ENCODE peak calls at places on chromosomes 5 and 9, in five cellular contexts. One of them, this sample, is unnamed.

GRCh38 chr5:65482727-65483473 is 1.2 kb upstream of the ADAMTS6 start:
- DNase-seq in left ventricle myocardium superior: no peak
- DNase-seq in NCI-H82: no peak
- DNase-seq in AG09309: no peak
- DNase-seq in transverse colon: no peak
- DNase-seq in this sample: peak; percentile 77

GRCh38 chr5:138824924-138825863 is 49.9 kb downstream of the LRRTM2 start:
- DNase-seq in NCI-H82: peak; percentile 28
- DNase-seq in AG09309: no peak
- DNase-seq in left ventricle myocardium superior: no peak
- DNase-seq in transverse colon: no peak
- DNase-seq in this sample: no peak

GRCh38 chr5:141753971-141754713 is 72.1 kb upstream of the ARAP3 start:
- DNase-seq in AG09309: no peak
- DNase-seq in NCI-H82: no peak
- DNase-seq in transverse colon: no peak
- DNase-seq in left ventricle myocardium superior: no peak
- DNase-seq in this sample: peak; percentile 79

GRCh38 chr9:109482391-109482916 is 15.7 kb downstream of the PTPN3 start:
- DNase-seq in NCI-H82: no peak
- DNase-seq in AG09309: no peak
- DNase-seq in transverse colon: no peak
- DNase-seq in left ventricle myocardium superior: no peak
- DNase-seq in this sample: no peak

GRCh38 chr9:130601100-130601499 is 21.7 kb downstream of the FUBP3 start:
- DNase-seq in left ventricle myocardium superior: no peak
- DNase-seq in AG09309: no peak
- DNase-seq in transverse colon: no peak
- DNase-seq in NCI-H82: no peak
- DNase-seq in this sample: no peak

GRCh38 chr5:138574744-138575193 is 432 bp downstream of the HSPA9 start:
- DNase-seq in AG09309: no peak
- DNase-seq in transverse colon: no peak
- DNase-seq in left ventricle myocardium superior: no peak
- DNase-seq in NCI-H82: no peak
- DNase-seq in this sample: no peak

GRCh38 chr5:53430618-53431252 is 49.7 kb upstream of the FST start:
- DNase-seq in AG09309: no peak
- DNase-seq in transverse colon: no peak
- DNase-seq in left ventricle myocardium superior: no peak
- DNase-seq in NCI-H82: peak; percentile 4
- DNase-seq in this sample: peak; percentile 24

GRCh38 chr5:94025788-94026473 is 284.5 kb upstream of the POU5F2 start:
- DNase-seq in NCI-H82: no peak
- DNase-seq in transverse colon: no peak
- DNase-seq in left ventricle myocardium superior: no peak
- DNase-seq in AG09309: no peak
- DNase-seq in this sample: no peak

GRCh38 chr9:105443121-105443520 is 4.7 kb upstream of the FSD1L start:
- DNase-seq in transverse colon: no peak
- DNase-seq in AG09309: no peak
- DNase-seq in left ventricle myocardium superior: no peak
- DNase-seq in NCI-H82: no peak
- DNase-seq in this sample: no peak

GRCh38 chr9:10366171-10366779 is 246.5 kb downstream of the PTPRD start:
- DNase-seq in left ventricle myocardium superior: no peak
- DNase-seq in NCI-H82: peak; percentile 68
- DNase-seq in AG09309: no peak
- DNase-seq in transverse colon: no peak
- DNase-seq in this sample: peak; percentile 8

GRCh38 chr5:140165101-140165920 is 9.7 kb upstream of the CYSTM1 start:
- DNase-seq in AG09309: no peak
- DNase-seq in left ventricle myocardium superior: no peak
- DNase-seq in NCI-H82: no peak
- DNase-seq in transverse colon: peak; percentile 80
- DNase-seq in this sample: no peak

GRCh38 chr5:87562068-87562467 is 149.3 kb upstream of the CCNH start:
- DNase-seq in NCI-H82: no peak
- DNase-seq in transverse colon: no peak
- DNase-seq in AG09309: no peak
- DNase-seq in left ventricle myocardium superior: no peak
- DNase-seq in this sample: no peak

GRCh38 chr5:50666261-50667078 is at the start of gene PARP8:
- DNase-seq in left ventricle myocardium superior: peak; percentile 66
- DNase-seq in transverse colon: peak; percentile 52
- DNase-seq in NCI-H82: peak; percentile 13
- DNase-seq in AG09309: no peak
- DNase-seq in this sample: peak; percentile 84

GRCh38 chr5:156621719-156622118 is 228.4 kb upstream of the PPP1R2B start:
- DNase-seq in transverse colon: no peak
- DNase-seq in NCI-H82: no peak
- DNase-seq in AG09309: no peak
- DNase-seq in left ventricle myocardium superior: no peak
- DNase-seq in this sample: no peak

GRCh38 chr5:110658006-110658405 is 68.5 kb downstream of the TMEM232 start:
- DNase-seq in left ventricle myocardium superior: no peak
- DNase-seq in NCI-H82: no peak
- DNase-seq in transverse colon: no peak
- DNase-seq in AG09309: no peak
- DNase-seq in this sample: no peak

GRCh38 chr9:13278023-13278367 is 1.5 kb downstream of the MPDZ start:
- DNase-seq in transverse colon: no peak
- DNase-seq in NCI-H82: peak; percentile 57
- DNase-seq in left ventricle myocardium superior: no peak
- DNase-seq in AG09309: no peak
- DNase-seq in this sample: no peak

GRCh38 chr5:31944683-31945445 is 229.3 kb downstream of the GOLPH3 start:
- DNase-seq in AG09309: no peak
- DNase-seq in NCI-H82: peak; percentile 97
- DNase-seq in transverse colon: peak; percentile 13
- DNase-seq in left ventricle myocardium superior: no peak
- DNase-seq in this sample: no peak

GRCh38 chr5:75286211-75286773 is 49.6 kb upstream of the ANKRD31 start:
- DNase-seq in transverse colon: no peak
- DNase-seq in NCI-H82: peak; percentile 4
- DNase-seq in left ventricle myocardium superior: no peak
- DNase-seq in AG09309: no peak
- DNase-seq in this sample: no peak

GRCh38 chr9:98867434-98868168 is 60.1 kb downstream of the GALNT12 start:
- DNase-seq in left ventricle myocardium superior: peak; percentile 84
- DNase-seq in transverse colon: peak; percentile 54
- DNase-seq in NCI-H82: no peak
- DNase-seq in AG09309: peak; percentile 90
- DNase-seq in this sample: no peak

GRCh38 chr5:110478899-110479298 is 247.6 kb downstream of the TMEM232 start:
- DNase-seq in transverse colon: no peak
- DNase-seq in NCI-H82: no peak
- DNase-seq in AG09309: peak; percentile 91
- DNase-seq in left ventricle myocardium superior: no peak
- DNase-seq in this sample: no peak

GRCh38 chr9:89260525-89260924 is 50.5 kb upstream of the CKS2 start:
- DNase-seq in transverse colon: no peak
- DNase-seq in NCI-H82: no peak
- DNase-seq in AG09309: no peak
- DNase-seq in left ventricle myocardium superior: no peak
- DNase-seq in this sample: no peak

GRCh38 chr5:8954801-8955200 is 591.1 kb downstream of the SEMA5A start:
- DNase-seq in left ventricle myocardium superior: no peak
- DNase-seq in NCI-H82: no peak
- DNase-seq in AG09309: no peak
- DNase-seq in transverse colon: no peak
- DNase-seq in this sample: no peak

GRCh38 chr5:150672237-150672883 is 11.3 kb downstream of the MYOZ3 start:
- DNase-seq in left ventricle myocardium superior: peak; percentile 66
- DNase-seq in NCI-H82: no peak
- DNase-seq in AG09309: no peak
- DNase-seq in transverse colon: no peak
- DNase-seq in this sample: peak; percentile 77

GRCh38 chr5:168796840-168797548 is 217.8 kb upstream of the PANK3 start:
- DNase-seq in AG09309: no peak
- DNase-seq in NCI-H82: no peak
- DNase-seq in transverse colon: no peak
- DNase-seq in left ventricle myocardium superior: no peak
- DNase-seq in this sample: no peak

GRCh38 chr5:159712672-159713071 is 203.6 kb upstream of the ADRA1B start:
- DNase-seq in NCI-H82: peak; percentile 54
- DNase-seq in transverse colon: no peak
- DNase-seq in AG09309: no peak
- DNase-seq in left ventricle myocardium superior: no peak
- DNase-seq in this sample: no peak

GRCh38 chr5:3194141-3194540 is 401.5 kb upstream of the IRX1 start:
- DNase-seq in left ventricle myocardium superior: no peak
- DNase-seq in transverse colon: no peak
- DNase-seq in AG09309: no peak
- DNase-seq in NCI-H82: no peak
- DNase-seq in this sample: peak; percentile 23

GRCh38 chr9:70066874-70067273 is 23.2 kb downstream of the MAMDC2 start:
- DNase-seq in NCI-H82: no peak
- DNase-seq in left ventricle myocardium superior: no peak
- DNase-seq in AG09309: no peak
- DNase-seq in transverse colon: no peak
- DNase-seq in this sample: no peak

GRCh38 chr9:119074017-119074416 is 295.2 kb downstream of the BRINP1 start:
- DNase-seq in NCI-H82: no peak
- DNase-seq in left ventricle myocardium superior: no peak
- DNase-seq in transverse colon: no peak
- DNase-seq in AG09309: no peak
- DNase-seq in this sample: no peak

GRCh38 chr5:36028816-36029465 is 37.7 kb downstream of the UGT3A2 start:
- DNase-seq in transverse colon: no peak
- DNase-seq in AG09309: no peak
- DNase-seq in NCI-H82: no peak
- DNase-seq in left ventricle myocardium superior: no peak
- DNase-seq in this sample: no peak

GRCh38 chr5:95162231-95162992 is 122.5 kb downstream of the MCTP1 start:
- DNase-seq in left ventricle myocardium superior: no peak
- DNase-seq in NCI-H82: no peak
- DNase-seq in AG09309: no peak
- DNase-seq in transverse colon: no peak
- DNase-seq in this sample: no peak

GRCh38 chr9:121972501-121972981 is 120.6 kb downstream of the TTLL11 start:
- DNase-seq in left ventricle myocardium superior: no peak
- DNase-seq in AG09309: peak; percentile 34
- DNase-seq in NCI-H82: no peak
- DNase-seq in transverse colon: peak; percentile 81
- DNase-seq in this sample: no peak

GRCh38 chr5:22889714-22890113 is 36.6 kb upstream of the CDH12 start:
- DNase-seq in NCI-H82: peak; percentile 2
- DNase-seq in AG09309: no peak
- DNase-seq in left ventricle myocardium superior: no peak
- DNase-seq in transverse colon: no peak
- DNase-seq in this sample: no peak

GRCh38 chr5:35651002-35651756 is 33.5 kb downstream of the SPEF2 start:
- DNase-seq in AG09309: peak; percentile 34
- DNase-seq in NCI-H82: peak; percentile 10
- DNase-seq in transverse colon: peak; percentile 24
- DNase-seq in left ventricle myocardium superior: no peak
- DNase-seq in this sample: peak; percentile 14